ENCODE peak calls at places on chromosome 4, in eight cellular contexts. D is CD4-positive, alpha-beta T cell; K is keratinocyte; U is H9; M is Panc1; A is neural crest cell; I is glutamatergic neuron; P is Caco-2. J is an unnamed sample.

GRCh38 chr4:6405417-6405747 is 67.0 kb downstream of the PPP2R2C start:
- DNase-seq in U (no peak), I (peak; percentile 49), A (no peak), P (no peak), M (no peak), D (no peak), K (no peak), J (no peak)

GRCh38 chr4:40856836-40857362 is 107.1 kb downstream of the NSUN7 start:
- DNase-seq in M (no peak), U (peak; percentile 91), P (no peak), D (no peak), A (peak; percentile 72), I (peak; percentile 88), K (no peak), J (peak; percentile 74)

GRCh38 chr4:105989411-105990242 is 94.4 kb downstream of the NPNT start:
- DNase-seq in A (no peak), M (no peak), K (no peak), P (no peak), U (no peak), D (no peak), I (no peak), J (no peak)

GRCh38 chr4:22313974-22314373 is 201.9 kb downstream of the ADGRA3 start:
- DNase-seq in D (no peak), U (no peak), K (no peak), P (no peak), I (no peak), A (no peak), M (no peak), J (no peak)

GRCh38 chr4:189032939-189033338 is 893.7 kb downstream of the TRIML1 start:
- DNase-seq in A (no peak), K (no peak), P (no peak), I (no peak), U (no peak), D (no peak), M (no peak), J (no peak)

GRCh38 chr4:128658214-128658621 is 151.3 kb upstream of the JADE1 start:
- DNase-seq in A (no peak), P (no peak), M (no peak), D (no peak), K (no peak), I (no peak), U (no peak), J (no peak)

GRCh38 chr4:149718500-149718899 is 97.1 kb downstream of the IQCM start:
- DNase-seq in U (no peak), A (no peak), M (no peak), D (no peak), I (no peak), K (no peak), P (no peak), J (no peak)

GRCh38 chr4:27668001-27668400 is 807.4 kb downstream of the STIM2 start:
- DNase-seq in I (no peak), P (no peak), U (no peak), D (no peak), K (no peak), M (no peak), A (no peak), J (no peak)

GRCh38 chr4:168930413-168931196 is 79.5 kb downstream of the CBR4 start:
- DNase-seq in M (no peak), A (no peak), D (no peak), U (no peak), P (no peak), I (no peak), K (no peak), J (no peak)

GRCh38 chr4:48255130-48255958 is 14.3 kb downstream of the TEC start:
- DNase-seq in U (no peak), P (peak; percentile 51), D (no peak), K (no peak), A (no peak), M (no peak), I (no peak), J (no peak)

GRCh38 chr4:93646225-93646930 is 182.2 kb upstream of the ATOH1 start:
- DNase-seq in I (no peak), P (no peak), M (no peak), U (no peak), D (no peak), K (no peak), A (no peak), J (no peak)

GRCh38 chr4:156512622-156513021 is 459.0 kb downstream of the PDGFC start:
- DNase-seq in I (no peak), A (no peak), M (no peak), K (no peak), P (no peak), U (no peak), D (no peak), J (no peak)

GRCh38 chr4:96649536-96649935 is 809.6 kb downstream of the PDHA2 start:
- DNase-seq in P (no peak), D (no peak), I (no peak), A (no peak), U (no peak), M (no peak), K (no peak), J (no peak)

GRCh38 chr4:75821966-75822365 is 80.3 kb downstream of the PPEF2 start:
- DNase-seq in A (no peak), M (no peak), U (no peak), P (no peak), I (no peak), K (no peak), D (no peak), J (no peak)

GRCh38 chr4:152581536-152582160 is 45.8 kb upstream of the FBXW7 start:
- DNase-seq in K (no peak), M (no peak), A (no peak), D (no peak), U (no peak), P (peak; percentile 44), I (no peak), J (no peak)

GRCh38 chr4:168557658-168558057 is 60.8 kb downstream of the PALLD start:
- DNase-seq in K (no peak), P (no peak), D (no peak), I (no peak), U (no peak), M (no peak), A (no peak), J (no peak)

GRCh38 chr4:61202638-61203495 is 2.7 kb downstream of the ADGRL3 start:
- DNase-seq in M (no peak), K (no peak), I (peak; percentile 54), A (peak; percentile 15), D (no peak), P (no peak), U (peak; percentile 51), J (peak; percentile 22)

GRCh38 chr4:140150886-140151699 is 2.9 kb downstream of the MAML3 start:
- DNase-seq in M (no peak), A (peak; percentile 75), D (peak; percentile 64), K (no peak), P (peak; percentile 96), I (peak; percentile 80), U (peak; percentile 89), J (peak; percentile 87)

GRCh38 chr4:119721878-119722277 is 93.3 kb upstream of the PDE5A start:
- DNase-seq in U (no peak), K (no peak), I (no peak), D (no peak), A (no peak), M (no peak), P (no peak), J (no peak)

GRCh38 chr4:44447563-44448504 is 775 bp downstream of the KCTD8 start:
- DNase-seq in D (no peak), K (no peak), P (no peak), I (peak; percentile 70), M (no peak), A (peak; percentile 21), U (peak; percentile 70), J (peak; percentile 47)

DNA sequence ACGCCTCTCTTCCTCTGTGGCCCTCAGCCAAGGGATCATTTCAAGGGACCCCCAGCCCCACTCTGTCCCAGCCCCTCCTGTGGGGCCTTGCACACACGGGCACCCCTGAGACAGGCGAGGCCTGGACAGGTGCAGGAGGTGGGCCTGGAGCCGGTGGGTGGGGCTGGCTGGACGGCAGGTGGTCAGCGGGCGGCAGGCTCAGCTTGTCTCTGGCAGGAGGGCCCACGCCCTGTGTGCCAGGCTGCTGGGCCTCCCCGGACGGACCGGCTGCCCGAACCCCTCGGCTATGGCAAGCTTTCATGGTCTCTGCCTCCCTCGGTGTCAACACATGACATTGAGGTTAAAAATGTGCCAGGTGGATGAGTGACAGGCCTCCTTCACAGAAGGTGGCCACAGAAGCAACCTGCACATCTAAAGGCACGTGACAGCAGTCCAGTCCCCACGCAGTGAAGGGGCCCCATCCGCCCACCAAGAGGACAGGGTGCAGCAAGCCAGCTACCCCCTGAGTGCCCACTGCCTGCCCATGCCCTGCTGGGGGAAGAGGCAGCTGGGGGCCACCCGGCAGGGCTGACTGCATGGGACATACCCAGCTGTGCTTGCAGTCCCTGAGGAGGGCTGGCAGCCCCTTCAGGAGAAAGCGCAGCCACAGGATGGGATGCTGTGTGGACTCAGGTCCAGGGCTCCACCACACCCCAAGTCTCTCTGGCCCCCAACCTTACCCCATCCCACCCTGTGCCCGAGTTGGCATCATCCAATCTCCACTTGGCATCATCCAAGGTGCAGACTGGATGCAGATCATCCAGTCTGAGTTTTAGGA is 109.3 kb downstream of the FAM53A start:
- DNase-seq in I (peak; percentile 14), U (no peak), A (no peak), K (no peak), M (no peak), P (no peak), D (no peak), J (no peak)
- TF ChIP-seq CTCF in I (no peak), U (no peak), A (no peak), K (no peak), M (no peak), P (no peak), D (no peak), J (no peak)

GRCh38 chr4:154911097-154911496 is 130.0 kb downstream of the RBM46 start:
- DNase-seq in U (peak; percentile 41), D (no peak), I (no peak), M (no peak), K (no peak), P (no peak), A (no peak), J (peak; percentile 7)
- TF ChIP-seq CTCF in U (peak; percentile 62), D (no peak), I (no peak), M (no peak), K (peak; percentile 38), P (peak; percentile 12), A (peak; percentile 44), J (no peak)

DNA sequence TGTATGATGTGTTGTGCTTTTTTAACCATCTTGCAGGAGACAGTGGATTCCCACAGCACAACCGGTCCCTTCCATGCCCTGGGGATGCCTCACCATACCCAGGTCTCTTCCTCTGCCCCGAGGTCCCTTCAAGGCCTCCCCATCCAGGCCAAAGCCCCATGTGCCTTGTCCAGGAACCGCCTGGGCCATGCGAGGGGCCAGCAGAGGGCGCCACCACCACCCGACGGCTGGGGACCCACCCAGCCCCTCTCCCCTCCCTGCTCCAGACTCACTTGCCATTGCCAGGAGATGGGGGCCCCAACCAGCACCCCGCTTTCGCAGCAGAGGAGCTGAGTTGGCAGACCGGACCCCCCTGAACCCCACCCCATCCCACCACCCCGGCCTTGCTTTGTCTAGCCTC is 485.5 kb downstream of the TRAM1L1 start:
- DNase-seq in P (no peak), U (peak; percentile 74), M (no peak), A (no peak), K (no peak), D (no peak), I (no peak), J (no peak)
- TF ChIP-seq CTCF in P (no peak), U (peak; percentile 72), M (no peak), A (no peak), K (no peak), D (no peak), I (no peak), J (no peak)

DNA sequence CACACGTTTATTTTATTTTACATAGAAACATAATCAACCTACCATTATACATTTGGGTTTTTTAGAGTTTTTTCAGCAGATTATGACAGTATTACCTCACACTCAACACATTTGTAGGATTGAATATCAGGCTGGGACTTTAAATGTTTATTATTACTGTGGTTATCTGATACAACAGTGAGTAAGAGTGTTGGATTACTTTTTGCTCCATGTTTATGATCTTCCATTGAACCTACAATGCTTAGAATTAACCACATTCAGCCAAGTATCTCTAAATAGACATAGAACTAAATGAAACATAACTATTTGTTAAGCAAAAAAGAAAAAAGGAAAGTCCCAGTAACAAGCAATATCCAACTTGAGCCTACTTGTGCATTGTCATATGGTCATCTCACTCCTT is 607.4 kb upstream of the PITX2 start:
- DNase-seq in M (no peak), U (no peak), P (no peak), D (no peak), A (no peak), I (no peak), K (no peak), J (no peak)
- TF ChIP-seq CTCF in M (no peak), U (no peak), P (no peak), D (no peak), A (no peak), I (no peak), K (no peak), J (no peak)

J was measured in endothelial cell.